ENCODE peak calls at places on chromosomes 3 and 15, in eight cellular contexts. S is right lobe of liver, R is Peyer's patch, C is fibroblast of villous mesenchyme, T is epithelial cell of esophagus, J is psoas muscle, L is hepatocyte, W is pancreas. E is an unnamed sample.

GRCh38 chr3:61871646-61872045 is 310.3 kb downstream of the PTPRG start:
- DNase-seq in S (no peak), R (no peak), C (no peak), T (no peak), J (no peak), L (no peak), W (no peak), E (no peak)

GRCh38 chr3:66041116-66041515 is 2.4 kb upstream of the MAGI1 start:
- DNase-seq in S (no peak), R (no peak), C (peak), T (no peak), J (no peak), L (no peak), W (no peak), E (no peak)

GRCh38 chr15:63371297-63371918 is 10.2 kb downstream of the CA12 start:
- DNase-seq in S (no peak), R (no peak), C (peak), T (peak), J (peak), L (no peak), W (no peak), E (no peak)

GRCh38 chr15:83010709-83011270 is 649 bp downstream of the C15orf40 start:
- DNase-seq in S (peak), R (peak), C (peak), T (peak), J (peak), L (peak), W (peak), E (peak)

GRCh38 chr15:96849501-96849900 is 519.0 kb downstream of the NR2F2 start:
- DNase-seq in S (no peak), R (no peak), C (peak), T (no peak), J (no peak), L (no peak), W (no peak), E (no peak)

GRCh38 chr15:67013696-67014095 is 51.7 kb upstream of the SMAD3 start:
- DNase-seq in S (no peak), R (no peak), C (no peak), T (peak), J (peak), L (no peak), W (no peak), E (peak)

GRCh38 chr15:74270854-74271520 is 34.9 kb downstream of the CCDC33 start:
- DNase-seq in S (no peak), R (no peak), C (no peak), T (no peak), J (no peak), L (no peak), W (no peak), E (no peak)

GRCh38 chr15:101121511-101122090 is 130.2 kb downstream of the CHSY1 start:
- DNase-seq in S (peak), R (peak), C (peak), T (peak), J (peak), L (peak), W (peak), E (peak)

GRCh38 chr15:25059698-25060471 is 105.1 kb downstream of the SNRPN start:
- DNase-seq in S (no peak), R (no peak), C (no peak), T (no peak), J (no peak), L (no peak), W (no peak), E (no peak)

GRCh38 chr15:93231994-93232393 is 143.0 kb upstream of the RGMA start:
- DNase-seq in S (no peak), R (no peak), C (no peak), T (no peak), J (no peak), L (no peak), W (no peak), E (no peak)

DNA sequence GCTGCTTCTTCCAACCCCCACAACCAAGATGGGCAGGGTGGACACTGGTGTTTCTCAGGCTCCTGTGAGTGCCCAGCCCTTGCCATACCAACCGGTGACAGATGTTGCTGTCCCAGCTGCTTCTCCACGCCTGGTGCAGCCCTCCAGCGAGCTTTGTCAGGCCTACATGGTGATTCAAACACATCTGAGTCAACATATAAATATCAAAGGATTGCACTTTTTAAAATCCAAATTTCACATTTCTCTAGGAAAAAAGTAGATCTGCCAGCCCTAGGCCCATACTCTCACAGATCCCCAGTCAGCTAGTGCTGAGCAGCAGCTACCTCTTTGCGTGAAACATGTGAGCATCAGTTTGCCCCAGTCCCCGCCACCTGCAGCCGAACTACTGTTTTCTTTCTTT is 52.7 kb downstream of the RPN1 start:
- DNase-seq in S (no peak), R (no peak), C (no peak), T (no peak), J (no peak), L (no peak), W (no peak), E (no peak)
- TF ChIP-seq CTCF in S (no peak), R (no peak), C (no peak), T (no peak), J (no peak), L (no peak), W (no peak), E (no peak)

GRCh38 chr3:81947359-81947758 is 185.9 kb upstream of the GBE1 start:
- DNase-seq in S (no peak), R (no peak), C (no peak), T (no peak), J (no peak), L (no peak), W (no peak), E (no peak)
- TF ChIP-seq CTCF in S (no peak), R (no peak), C (no peak), T (no peak), J (no peak), L (no peak), W (no peak), E (no peak)

GRCh38 chr3:41120461-41120860 is 78.8 kb upstream of the CTNNB1 start:
- DNase-seq in S (no peak), R (no peak), C (no peak), T (no peak), J (no peak), L (no peak), W (no peak), E (no peak)
- TF ChIP-seq CTCF in S (no peak), R (no peak), C (no peak), T (no peak), J (no peak), L (no peak), W (no peak), E (no peak)

GRCh38 chr15:28098766-28099554 is at the start of gene OCA2:
- DNase-seq in S (no peak), R (peak), C (peak), T (peak), J (peak), L (peak), W (peak), E (peak)
- TF ChIP-seq CTCF in S (no peak), R (no peak), C (peak), T (peak), J (no peak), L (peak), W (no peak), E (peak)

GRCh38 chr3:120275553-120276092 is 9.4 kb downstream of the GPR156 start:
- DNase-seq in S (no peak), R (no peak), C (no peak), T (no peak), J (no peak), L (no peak), W (no peak), E (no peak)
- TF ChIP-seq CTCF in S (no peak), R (no peak), C (no peak), T (no peak), J (no peak), L (no peak), W (no peak), E (no peak)

DNA sequence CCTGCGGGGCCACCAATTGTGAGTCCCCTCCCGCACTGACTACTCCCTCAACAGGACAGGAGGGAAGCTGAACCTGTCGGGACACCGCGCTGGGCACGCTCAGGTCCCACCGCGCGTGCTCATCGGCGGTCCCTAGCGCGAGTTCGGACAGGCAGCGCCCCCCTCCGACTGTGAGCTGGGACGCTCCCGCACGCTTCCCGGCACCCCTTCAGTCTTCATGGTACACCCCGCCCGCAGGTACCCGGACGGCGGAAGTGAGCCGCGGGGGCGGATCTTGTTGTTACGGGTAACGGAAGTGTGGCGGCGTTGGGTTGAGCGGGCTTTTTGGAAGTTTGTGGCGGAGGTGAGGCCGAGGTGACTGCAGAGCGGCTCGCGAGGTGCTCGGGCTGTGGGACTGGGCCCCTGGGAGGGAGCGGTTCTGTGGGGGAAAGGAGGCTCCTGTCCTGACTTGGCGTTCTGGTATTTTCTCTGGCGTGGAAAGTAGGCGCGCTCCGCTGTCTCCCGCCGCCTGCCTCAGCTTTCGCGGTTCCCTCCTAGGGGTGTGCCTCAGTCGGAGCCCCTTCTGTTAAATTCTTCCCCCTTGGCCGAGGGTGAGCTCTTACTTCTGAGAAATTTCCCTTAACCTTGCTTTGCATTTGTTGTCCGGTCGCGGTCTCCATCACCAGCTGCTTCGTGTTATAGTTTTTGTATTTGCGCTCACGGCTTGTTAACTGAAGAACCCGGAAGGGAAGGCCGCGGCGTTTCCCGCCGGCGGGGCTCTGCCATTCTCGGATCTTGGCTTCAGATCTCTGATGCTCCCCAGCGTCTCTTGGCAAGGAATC is at the start of gene FANCI:
- DNase-seq in S (peak), R (peak), C (peak), T (peak), J (peak), L (peak), W (peak), E (peak)
- TF ChIP-seq CTCF in S (peak), R (no peak), C (peak), T (peak), J (peak), L (peak), W (peak), E (peak)

GRCh38 chr3:12756635-12757034 is 2.4 kb downstream of the TMEM40 start:
- DNase-seq in S (no peak), R (no peak), C (no peak), T (no peak), J (no peak), L (no peak), W (no peak), E (no peak)

GRCh38 chr3:12759693-12760565 is 870 bp upstream of the TMEM40 start:
- DNase-seq in S (no peak), R (no peak), C (no peak), T (peak), J (no peak), L (no peak), W (no peak), E (no peak)

GRCh38 chr3:12759097-12759679 is at the start of gene TMEM40:
- DNase-seq in S (no peak), R (no peak), C (no peak), T (peak), J (no peak), L (peak), W (no peak), E (no peak)

GRCh38 chr3:12756185-12756584 is 2.9 kb downstream of the TMEM40 start:
- DNase-seq in S (no peak), R (no peak), C (no peak), T (no peak), J (no peak), L (no peak), W (no peak), E (no peak)

DNA sequence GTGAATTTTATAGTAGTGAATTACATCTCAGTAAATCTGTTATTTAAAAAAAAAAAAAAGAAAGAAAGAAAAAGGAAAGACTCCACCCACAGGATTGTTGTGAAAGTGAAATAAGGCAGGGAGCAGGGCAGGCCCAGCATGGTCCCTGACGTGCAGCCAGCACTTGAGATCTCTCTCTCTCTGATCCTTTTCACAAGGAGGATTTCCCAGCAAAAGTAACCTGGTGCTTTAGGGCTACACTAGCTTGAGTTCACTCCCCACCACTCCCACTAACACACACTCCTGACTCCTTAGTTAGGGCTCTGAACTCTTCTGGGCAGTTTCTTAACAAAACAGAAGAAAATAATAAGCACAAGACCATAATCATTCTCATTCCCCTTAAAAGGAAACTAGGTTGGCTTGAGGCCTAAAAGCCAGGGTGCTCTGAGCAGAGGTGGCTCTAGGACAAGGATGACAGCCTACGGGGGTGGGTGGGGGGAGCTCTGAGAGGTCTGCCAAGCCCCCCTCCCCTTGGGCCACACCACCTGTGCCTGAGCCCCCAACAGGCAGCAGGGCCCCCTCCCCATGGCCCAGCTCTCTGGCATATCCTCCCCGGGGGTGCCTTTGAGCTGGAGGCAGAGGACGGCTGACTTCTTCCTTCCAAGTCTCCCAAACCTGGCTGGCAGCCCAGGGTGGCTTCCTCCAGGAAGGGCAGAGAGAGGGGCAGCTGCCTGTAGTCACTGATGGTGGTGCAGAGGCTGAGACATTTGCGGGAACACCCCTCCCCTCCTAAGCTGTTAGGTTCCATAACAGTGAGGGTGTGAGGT is 831 bp downstream of the TMEM40 start:
- DNase-seq in S (peak), R (no peak), C (peak), T (peak), J (peak), L (peak), W (no peak), E (no peak)
- TF ChIP-seq CTCF in S (no peak), R (no peak), C (no peak), T (no peak), J (no peak), L (no peak), W (no peak), E (no peak)

GRCh38 chr3:186609247-186609868 is 3.5 kb upstream of the AHSG start:
- DNase-seq in S (peak), R (no peak), C (peak), T (peak), J (no peak), L (no peak), W (peak), E (no peak)
- TF ChIP-seq CTCF in S (peak), R (no peak), C (peak), T (peak), J (no peak), L (peak), W (peak), E (no peak)

DNA sequence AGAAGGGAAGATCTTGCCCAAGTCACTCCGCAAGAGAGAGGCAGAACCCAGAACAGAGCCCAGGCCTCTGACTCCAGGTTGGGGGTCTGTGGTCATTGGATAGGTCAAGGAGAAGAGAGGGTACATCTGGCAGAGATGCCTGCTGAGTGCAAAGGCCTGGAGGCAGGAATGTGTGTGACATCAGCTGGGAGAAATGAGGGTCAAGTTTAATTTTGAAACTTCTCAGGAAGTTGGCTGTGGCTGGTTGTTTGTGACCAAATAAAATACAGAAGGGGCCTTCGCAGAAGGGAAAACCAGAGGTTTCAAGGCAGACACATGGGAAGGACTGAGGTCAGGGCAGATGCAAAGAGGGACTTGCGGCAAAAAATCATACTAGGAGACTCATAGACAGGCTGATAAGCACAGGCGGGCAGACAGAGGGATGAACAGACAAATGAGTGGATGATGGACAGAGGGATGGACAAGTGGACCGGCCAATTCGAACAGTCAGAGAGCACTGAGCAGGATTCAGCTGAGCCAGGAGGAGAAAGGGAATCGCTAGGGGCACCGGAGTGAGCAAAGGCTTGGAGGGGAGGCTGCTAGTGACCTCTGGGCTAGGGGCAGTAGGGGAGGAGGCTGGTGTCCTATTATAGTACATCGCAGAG is 28.8 kb upstream of the CACNA2D2 start:
- DNase-seq in S (no peak), R (no peak), C (no peak), T (no peak), J (no peak), L (no peak), W (no peak), E (no peak)
- TF ChIP-seq CTCF in S (no peak), R (no peak), C (peak), T (peak), J (no peak), L (no peak), W (no peak), E (peak)

E was measured in endothelial cell.